ENCODE peak calls at places on chromosomes 12 and 14, in five cellular contexts. One of them, this sample, is unnamed.

GRCh38 chr12:56998981-56999380 is 7.4 kb downstream of the ZBTB39 start:
- DNase-seq in GM12878: peak
- DNase-seq in esophagus muscularis mucosa: no peak
- DNase-seq in ovary: no peak
- DNase-seq in A549: no peak
- DNase-seq in this sample: no peak

GRCh38 chr14:53306926-53307325 is 153.8 kb upstream of the DDHD1 start:
- DNase-seq in GM12878: no peak
- DNase-seq in esophagus muscularis mucosa: no peak
- DNase-seq in ovary: no peak
- DNase-seq in A549: no peak
- DNase-seq in this sample: no peak

GRCh38 chr12:45713108-45713507 is 16.4 kb upstream of the ARID2 start:
- DNase-seq in GM12878: no peak
- DNase-seq in esophagus muscularis mucosa: no peak
- DNase-seq in ovary: no peak
- DNase-seq in A549: no peak
- DNase-seq in this sample: no peak

GRCh38 chr12:45213107-45213506 is 2.8 kb upstream of the ANO6 start:
- DNase-seq in GM12878: no peak
- DNase-seq in esophagus muscularis mucosa: no peak
- DNase-seq in ovary: no peak
- DNase-seq in A549: no peak
- DNase-seq in this sample: no peak

GRCh38 chr14:93793555-93793954 is 5.3 kb upstream of the PRIMA1 start:
- DNase-seq in GM12878: no peak
- DNase-seq in esophagus muscularis mucosa: no peak
- DNase-seq in ovary: no peak
- DNase-seq in A549: no peak
- DNase-seq in this sample: no peak

GRCh38 chr12:18139989-18140596 is 50.1 kb upstream of the RERGL start:
- DNase-seq in GM12878: no peak
- DNase-seq in esophagus muscularis mucosa: no peak
- DNase-seq in ovary: no peak
- DNase-seq in A549: no peak
- DNase-seq in this sample: no peak

GRCh38 chr14:84579292-84579691 is 950.7 kb upstream of the FLRT2 start:
- DNase-seq in GM12878: no peak
- DNase-seq in esophagus muscularis mucosa: no peak
- DNase-seq in ovary: no peak
- DNase-seq in A549: no peak
- DNase-seq in this sample: no peak

GRCh38 chr14:60183724-60184596 is 18.8 kb upstream of the DHRS7 start:
- DNase-seq in GM12878: no peak
- DNase-seq in esophagus muscularis mucosa: no peak
- DNase-seq in ovary: no peak
- DNase-seq in A549: peak
- DNase-seq in this sample: no peak

GRCh38 chr12:101764393-101764792 is 25.1 kb upstream of the SYCP3 start:
- DNase-seq in GM12878: no peak
- DNase-seq in esophagus muscularis mucosa: no peak
- DNase-seq in ovary: no peak
- DNase-seq in A549: no peak
- DNase-seq in this sample: no peak

GRCh38 chr12:123907726-123908476 is 64.7 kb downstream of the CCDC92 start:
- DNase-seq in GM12878: no peak
- DNase-seq in esophagus muscularis mucosa: no peak
- DNase-seq in ovary: no peak
- DNase-seq in A549: no peak
- DNase-seq in this sample: no peak

GRCh38 chr12:95607642-95608041 is 56.4 kb upstream of the USP44 start:
- DNase-seq in GM12878: no peak
- DNase-seq in esophagus muscularis mucosa: peak
- DNase-seq in ovary: no peak
- DNase-seq in A549: no peak
- DNase-seq in this sample: no peak

GRCh38 chr12:92927436-92928116 is 1.5 kb downstream of the EEA1 start:
- DNase-seq in GM12878: no peak
- DNase-seq in esophagus muscularis mucosa: no peak
- DNase-seq in ovary: no peak
- DNase-seq in A549: peak
- DNase-seq in this sample: no peak

GRCh38 chr14:100286484-100287191 is 19.6 kb downstream of the SLC25A29 start:
- DNase-seq in GM12878: no peak
- DNase-seq in esophagus muscularis mucosa: no peak
- DNase-seq in ovary: no peak
- DNase-seq in A549: no peak
- DNase-seq in this sample: peak

GRCh38 chr14:45112886-45113772 is 21.2 kb downstream of the FKBP3 start:
- DNase-seq in GM12878: no peak
- DNase-seq in esophagus muscularis mucosa: no peak
- DNase-seq in ovary: no peak
- DNase-seq in A549: peak
- DNase-seq in this sample: no peak

GRCh38 chr14:50797250-50798047 is 33.5 kb downstream of the NIN start:
- DNase-seq in GM12878: no peak
- DNase-seq in esophagus muscularis mucosa: no peak
- DNase-seq in ovary: no peak
- DNase-seq in A549: no peak
- DNase-seq in this sample: no peak

GRCh38 chr14:51759950-51760349 is 100.5 kb upstream of the GNG2 start:
- DNase-seq in GM12878: no peak
- DNase-seq in esophagus muscularis mucosa: no peak
- DNase-seq in ovary: no peak
- DNase-seq in A549: no peak
- DNase-seq in this sample: no peak

GRCh38 chr12:13727707-13728147 is 253.7 kb downstream of the GRIN2B start:
- DNase-seq in GM12878: no peak
- DNase-seq in esophagus muscularis mucosa: peak
- DNase-seq in ovary: no peak
- DNase-seq in A549: no peak
- DNase-seq in this sample: no peak

GRCh38 chr14:84493779-84494178 is 1036.2 kb upstream of the FLRT2 start:
- DNase-seq in GM12878: no peak
- DNase-seq in esophagus muscularis mucosa: no peak
- DNase-seq in ovary: no peak
- DNase-seq in A549: no peak
- DNase-seq in this sample: no peak

GRCh38 chr12:68572650-68573049 is 38.0 kb upstream of the RAP1B start:
- DNase-seq in GM12878: no peak
- DNase-seq in esophagus muscularis mucosa: no peak
- DNase-seq in ovary: no peak
- DNase-seq in A549: no peak
- DNase-seq in this sample: no peak

GRCh38 chr14:59631237-59631636 is 54.6 kb upstream of the CCDC175 start:
- DNase-seq in GM12878: no peak
- DNase-seq in esophagus muscularis mucosa: no peak
- DNase-seq in ovary: no peak
- DNase-seq in A549: no peak
- DNase-seq in this sample: no peak

GRCh38 chr14:34334329-34334728 is 127.7 kb downstream of the SPTSSA start:
- DNase-seq in GM12878: no peak
- DNase-seq in esophagus muscularis mucosa: no peak
- DNase-seq in ovary: no peak
- DNase-seq in A549: no peak
- DNase-seq in this sample: no peak

GRCh38 chr12:39723831-39724230 is 104.2 kb upstream of the ABCD2 start:
- DNase-seq in GM12878: no peak
- DNase-seq in esophagus muscularis mucosa: no peak
- DNase-seq in ovary: no peak
- DNase-seq in A549: no peak
- DNase-seq in this sample: no peak

GRCh38 chr12:10030446-10030845 is at the start of gene CLEC9A:
- DNase-seq in GM12878: no peak
- DNase-seq in esophagus muscularis mucosa: no peak
- DNase-seq in ovary: no peak
- DNase-seq in A549: no peak
- DNase-seq in this sample: no peak

GRCh38 chr12:53380797-53381738 is 1.1 kb downstream of the SP1 start:
- DNase-seq in GM12878: no peak
- DNase-seq in esophagus muscularis mucosa: no peak
- DNase-seq in ovary: no peak
- DNase-seq in A549: no peak
- DNase-seq in this sample: no peak

GRCh38 chr14:33933386-33933934 is 17.4 kb downstream of the EGLN3 start:
- DNase-seq in GM12878: no peak
- DNase-seq in esophagus muscularis mucosa: no peak
- DNase-seq in ovary: no peak
- DNase-seq in A549: no peak
- DNase-seq in this sample: no peak

GRCh38 chr12:75471928-75472865 is 8.4 kb upstream of the GLIPR1 start:
- DNase-seq in GM12878: no peak
- DNase-seq in esophagus muscularis mucosa: no peak
- DNase-seq in ovary: no peak
- DNase-seq in A549: no peak
- DNase-seq in this sample: no peak

GRCh38 chr12:92695056-92695455 is 7.7 kb upstream of the PLEKHG7 start:
- DNase-seq in GM12878: no peak
- DNase-seq in esophagus muscularis mucosa: no peak
- DNase-seq in ovary: no peak
- DNase-seq in A549: no peak
- DNase-seq in this sample: no peak

GRCh38 chr14:77033622-77034521 is 5.4 kb upstream of the IRF2BPL start:
- DNase-seq in GM12878: peak
- DNase-seq in esophagus muscularis mucosa: no peak
- DNase-seq in ovary: peak
- DNase-seq in A549: peak
- DNase-seq in this sample: peak

GRCh38 chr12:52390739-52391617 is 5.5 kb upstream of the KRT84 start:
- DNase-seq in GM12878: no peak
- DNase-seq in esophagus muscularis mucosa: no peak
- DNase-seq in ovary: no peak
- DNase-seq in A549: peak
- DNase-seq in this sample: no peak

GRCh38 chr12:8742501-8742900 is 44.7 kb downstream of the RIMKLB start:
- DNase-seq in GM12878: no peak
- DNase-seq in esophagus muscularis mucosa: no peak
- DNase-seq in ovary: no peak
- DNase-seq in A549: no peak
- DNase-seq in this sample: no peak

GRCh38 chr12:34386016-34386415 is 363.7 kb downstream of the ALG10 start:
- DNase-seq in GM12878: no peak
- DNase-seq in esophagus muscularis mucosa: no peak
- DNase-seq in ovary: no peak
- DNase-seq in A549: no peak
- DNase-seq in this sample: no peak

GRCh38 chr12:15796493-15797141 is 7.4 kb upstream of the EPS8 start:
- DNase-seq in GM12878: no peak
- DNase-seq in esophagus muscularis mucosa: no peak
- DNase-seq in ovary: no peak
- DNase-seq in A549: no peak
- DNase-seq in this sample: no peak

GRCh38 chr14:68143341-68143807 is 323.8 kb downstream of the RAD51B start:
- DNase-seq in GM12878: no peak
- DNase-seq in esophagus muscularis mucosa: peak
- DNase-seq in ovary: peak
- DNase-seq in A549: no peak
- DNase-seq in this sample: peak

GRCh38 chr14:68141531-68142088 is 322.0 kb downstream of the RAD51B start:
- DNase-seq in GM12878: no peak
- DNase-seq in esophagus muscularis mucosa: no peak
- DNase-seq in ovary: no peak
- DNase-seq in A549: no peak
- DNase-seq in this sample: no peak

GRCh38 chr14:68145036-68145435 is 325.5 kb downstream of the RAD51B start:
- DNase-seq in GM12878: no peak
- DNase-seq in esophagus muscularis mucosa: no peak
- DNase-seq in ovary: no peak
- DNase-seq in A549: no peak
- DNase-seq in this sample: no peak

GRCh38 chr14:68145539-68145938 is 326.0 kb downstream of the RAD51B start:
- DNase-seq in GM12878: no peak
- DNase-seq in esophagus muscularis mucosa: no peak
- DNase-seq in ovary: no peak
- DNase-seq in A549: no peak
- DNase-seq in this sample: no peak

GRCh38 chr14:68144051-68144681 is 324.6 kb downstream of the RAD51B start:
- DNase-seq in GM12878: no peak
- DNase-seq in esophagus muscularis mucosa: peak
- DNase-seq in ovary: peak
- DNase-seq in A549: no peak
- DNase-seq in this sample: no peak
- TF ChIP-seq EP300 in GM12878: no peak
- TF ChIP-seq EP300 in esophagus muscularis mucosa: peak
- TF ChIP-seq EP300 in ovary: no peak
- TF ChIP-seq EP300 in A549: no peak
- TF ChIP-seq EP300 in this sample: peak

GRCh38 chr12:62712561-62712960 is 222.4 kb downstream of the PPM1H start:
- DNase-seq in GM12878: no peak
- DNase-seq in esophagus muscularis mucosa: no peak
- DNase-seq in ovary: no peak
- DNase-seq in A549: no peak
- DNase-seq in this sample: no peak
- H3K27ac ChIP-seq in GM12878: no peak
- H3K27ac ChIP-seq in esophagus muscularis mucosa: no peak
- H3K27ac ChIP-seq in ovary: no peak
- H3K27ac ChIP-seq in A549: peak
- H3K27ac ChIP-seq in this sample: no peak

GRCh38 chr14:39890026-39890425 is 457.8 kb upstream of the FBXO33 start:
- DNase-seq in GM12878: no peak
- DNase-seq in esophagus muscularis mucosa: no peak
- DNase-seq in ovary: no peak
- DNase-seq in A549: no peak
- DNase-seq in this sample: no peak

GRCh38 chr14:39880106-39880695 is 448.0 kb upstream of the FBXO33 start:
- DNase-seq in GM12878: no peak
- DNase-seq in esophagus muscularis mucosa: no peak
- DNase-seq in ovary: no peak
- DNase-seq in A549: no peak
- DNase-seq in this sample: no peak

GRCh38 chr14:39880965-39881364 is 448.7 kb upstream of the FBXO33 start:
- DNase-seq in GM12878: no peak
- DNase-seq in esophagus muscularis mucosa: no peak
- DNase-seq in ovary: no peak
- DNase-seq in A549: no peak
- DNase-seq in this sample: no peak

GRCh38 chr14:39884091-39884490 is 451.9 kb upstream of the FBXO33 start:
- DNase-seq in GM12878: no peak
- DNase-seq in esophagus muscularis mucosa: no peak
- DNase-seq in ovary: no peak
- DNase-seq in A549: no peak
- DNase-seq in this sample: no peak
- TF ChIP-seq EP300 in GM12878: no peak
- TF ChIP-seq EP300 in esophagus muscularis mucosa: no peak
- TF ChIP-seq EP300 in ovary: no peak
- TF ChIP-seq EP300 in A549: no peak
- TF ChIP-seq EP300 in this sample: no peak

GRCh38 chr12:110813756-110814155 is 33.0 kb upstream of the CCDC63 start:
- DNase-seq in GM12878: no peak
- DNase-seq in esophagus muscularis mucosa: no peak
- DNase-seq in ovary: no peak
- DNase-seq in A549: no peak
- DNase-seq in this sample: no peak
- H3K27ac ChIP-seq in GM12878: no peak
- H3K27ac ChIP-seq in esophagus muscularis mucosa: no peak
- H3K27ac ChIP-seq in ovary: no peak
- H3K27ac ChIP-seq in A549: no peak
- H3K27ac ChIP-seq in this sample: no peak

This sample was measured in stomach.